ENCODE peak calls at places on chromosome 2, in nine cellular contexts. One of them, this sample, is unnamed.

GRCh38 chr2:65121-65520 is 18.8 kb upstream of the FAM110C start:
- DNase-seq in IMR-90: no peak
- DNase-seq in tibial nerve: no peak
- DNase-seq in heart left ventricle: no peak
- DNase-seq in stomach: no peak
- DNase-seq in uterus: no peak
- DNase-seq in K562: no peak
- DNase-seq in body of pancreas: no peak
- DNase-seq in right lobe of liver: no peak
- DNase-seq in this sample: no peak

GRCh38 chr2:108441712-108442111 is 7.3 kb upstream of the GCC2 start:
- DNase-seq in IMR-90: no peak
- DNase-seq in tibial nerve: no peak
- DNase-seq in heart left ventricle: no peak
- DNase-seq in stomach: no peak
- DNase-seq in uterus: no peak
- DNase-seq in K562: no peak
- DNase-seq in body of pancreas: no peak
- DNase-seq in right lobe of liver: no peak
- DNase-seq in this sample: no peak

GRCh38 chr2:34997779-34998178 is 1357.8 kb upstream of the CRIM1 start:
- DNase-seq in IMR-90: no peak
- DNase-seq in tibial nerve: no peak
- DNase-seq in heart left ventricle: no peak
- DNase-seq in stomach: no peak
- DNase-seq in uterus: no peak
- DNase-seq in K562: no peak
- DNase-seq in body of pancreas: no peak
- DNase-seq in right lobe of liver: no peak
- DNase-seq in this sample: no peak

GRCh38 chr2:73931531-73932500 is 5.1 kb downstream of the DGUOK start:
- DNase-seq in IMR-90: peak; percentile 69
- DNase-seq in tibial nerve: no peak
- DNase-seq in heart left ventricle: no peak
- DNase-seq in stomach: no peak
- DNase-seq in uterus: no peak
- DNase-seq in K562: no peak
- DNase-seq in body of pancreas: no peak
- DNase-seq in right lobe of liver: no peak
- DNase-seq in this sample: peak; percentile 29

GRCh38 chr2:163774862-163775261 is 39.1 kb upstream of the FIGN start:
- DNase-seq in IMR-90: peak; percentile 81
- DNase-seq in tibial nerve: no peak
- DNase-seq in heart left ventricle: no peak
- DNase-seq in stomach: no peak
- DNase-seq in uterus: no peak
- DNase-seq in K562: no peak
- DNase-seq in body of pancreas: no peak
- DNase-seq in right lobe of liver: no peak
- DNase-seq in this sample: no peak

GRCh38 chr2:217362710-217363109 is 502.8 kb upstream of the TNP1 start:
- DNase-seq in IMR-90: no peak
- DNase-seq in tibial nerve: no peak
- DNase-seq in heart left ventricle: no peak
- DNase-seq in stomach: no peak
- DNase-seq in uterus: no peak
- DNase-seq in K562: no peak
- DNase-seq in body of pancreas: no peak
- DNase-seq in right lobe of liver: no peak
- DNase-seq in this sample: peak; percentile 78

GRCh38 chr2:118667964-118668363 is 179.5 kb downstream of the EN1 start:
- DNase-seq in IMR-90: peak; percentile 79
- DNase-seq in tibial nerve: no peak
- DNase-seq in heart left ventricle: no peak
- DNase-seq in stomach: no peak
- DNase-seq in uterus: no peak
- DNase-seq in K562: no peak
- DNase-seq in body of pancreas: no peak
- DNase-seq in right lobe of liver: no peak
- DNase-seq in this sample: no peak

GRCh38 chr2:4219571-4219970 is 516.2 kb downstream of the DCDC2C start:
- DNase-seq in IMR-90: no peak
- DNase-seq in tibial nerve: no peak
- DNase-seq in heart left ventricle: no peak
- DNase-seq in stomach: no peak
- DNase-seq in uterus: no peak
- DNase-seq in K562: no peak
- DNase-seq in body of pancreas: no peak
- DNase-seq in right lobe of liver: no peak
- DNase-seq in this sample: no peak

GRCh38 chr2:31957748-31958717 is 52.8 kb downstream of the MEMO1 start:
- DNase-seq in IMR-90: no peak
- DNase-seq in tibial nerve: no peak
- DNase-seq in heart left ventricle: no peak
- DNase-seq in stomach: no peak
- DNase-seq in uterus: no peak
- DNase-seq in K562: no peak
- DNase-seq in body of pancreas: no peak
- DNase-seq in right lobe of liver: no peak
- DNase-seq in this sample: no peak

GRCh38 chr2:117686699-117687098 is 127.8 kb upstream of the DDX18 start:
- DNase-seq in IMR-90: no peak
- DNase-seq in tibial nerve: no peak
- DNase-seq in heart left ventricle: no peak
- DNase-seq in stomach: no peak
- DNase-seq in uterus: no peak
- DNase-seq in K562: no peak
- DNase-seq in body of pancreas: no peak
- DNase-seq in right lobe of liver: no peak
- DNase-seq in this sample: no peak

GRCh38 chr2:65053199-65053598 is 3.0 kb upstream of the CEP68 start:
- DNase-seq in IMR-90: no peak
- DNase-seq in tibial nerve: no peak
- DNase-seq in heart left ventricle: no peak
- DNase-seq in stomach: no peak
- DNase-seq in uterus: no peak
- DNase-seq in K562: no peak
- DNase-seq in body of pancreas: peak; percentile 37
- DNase-seq in right lobe of liver: no peak
- DNase-seq in this sample: no peak

GRCh38 chr2:240131296-240131695 is 4.8 kb downstream of the COPS9 start:
- DNase-seq in IMR-90: no peak
- DNase-seq in tibial nerve: no peak
- DNase-seq in heart left ventricle: no peak
- DNase-seq in stomach: no peak
- DNase-seq in uterus: no peak
- DNase-seq in K562: no peak
- DNase-seq in body of pancreas: no peak
- DNase-seq in right lobe of liver: no peak
- DNase-seq in this sample: no peak

GRCh38 chr2:191152841-191153240 is 2.0 kb upstream of the STAT4 start:
- DNase-seq in IMR-90: peak; percentile 75
- DNase-seq in tibial nerve: no peak
- DNase-seq in heart left ventricle: no peak
- DNase-seq in stomach: no peak
- DNase-seq in uterus: no peak
- DNase-seq in K562: no peak
- DNase-seq in body of pancreas: no peak
- DNase-seq in right lobe of liver: no peak
- DNase-seq in this sample: no peak

GRCh38 chr2:191151315-191151698 is 513 bp upstream of the STAT4 start:
- DNase-seq in IMR-90: no peak
- DNase-seq in tibial nerve: no peak
- DNase-seq in heart left ventricle: no peak
- DNase-seq in stomach: no peak
- DNase-seq in uterus: no peak
- DNase-seq in K562: no peak
- DNase-seq in body of pancreas: no peak
- DNase-seq in right lobe of liver: no peak
- DNase-seq in this sample: no peak

GRCh38 chr2:191150121-191150450 is 708 bp downstream of the STAT4 start:
- DNase-seq in IMR-90: no peak
- DNase-seq in tibial nerve: no peak
- DNase-seq in heart left ventricle: no peak
- DNase-seq in stomach: no peak
- DNase-seq in uterus: no peak
- DNase-seq in K562: no peak
- DNase-seq in body of pancreas: no peak
- DNase-seq in right lobe of liver: no peak
- DNase-seq in this sample: no peak

GRCh38 chr2:191148766-191149165 is 2.0 kb downstream of the STAT4 start:
- DNase-seq in IMR-90: no peak
- DNase-seq in tibial nerve: no peak
- DNase-seq in heart left ventricle: no peak
- DNase-seq in stomach: no peak
- DNase-seq in uterus: no peak
- DNase-seq in K562: no peak
- DNase-seq in body of pancreas: no peak
- DNase-seq in right lobe of liver: no peak
- DNase-seq in this sample: no peak

GRCh38 chr2:191150451-191151314 is at the start of gene STAT4:
- DNase-seq in IMR-90: peak; percentile 47
- DNase-seq in tibial nerve: peak; percentile 26
- DNase-seq in heart left ventricle: peak; percentile 42
- DNase-seq in stomach: peak; percentile 62
- DNase-seq in uterus: peak; percentile 29
- DNase-seq in K562: no peak
- DNase-seq in body of pancreas: peak; percentile 67
- DNase-seq in right lobe of liver: peak; percentile 48
- DNase-seq in this sample: peak; percentile 22
- TF ChIP-seq POLR2A in IMR-90: no peak
- TF ChIP-seq POLR2A in tibial nerve: no peak
- TF ChIP-seq POLR2A in heart left ventricle: no peak
- TF ChIP-seq POLR2A in stomach: no peak
- TF ChIP-seq POLR2A in uterus: no peak
- TF ChIP-seq POLR2A in K562: no peak
- TF ChIP-seq POLR2A in body of pancreas: peak; percentile 57
- TF ChIP-seq POLR2A in right lobe of liver: peak; percentile 65
- TF ChIP-seq POLR2A in this sample: no peak

GRCh38 chr2:85734015-85734414 is 19.8 kb upstream of the ATOH8 start:
- DNase-seq in IMR-90: no peak
- DNase-seq in tibial nerve: no peak
- DNase-seq in heart left ventricle: peak; percentile 67
- DNase-seq in stomach: no peak
- DNase-seq in uterus: no peak
- DNase-seq in K562: no peak
- DNase-seq in body of pancreas: no peak
- DNase-seq in right lobe of liver: no peak
- DNase-seq in this sample: no peak
- TF ChIP-seq POLR2A in IMR-90: no peak
- TF ChIP-seq POLR2A in tibial nerve: no peak
- TF ChIP-seq POLR2A in heart left ventricle: no peak
- TF ChIP-seq POLR2A in stomach: no peak
- TF ChIP-seq POLR2A in uterus: no peak
- TF ChIP-seq POLR2A in K562: no peak
- TF ChIP-seq POLR2A in body of pancreas: no peak
- TF ChIP-seq POLR2A in right lobe of liver: no peak
- TF ChIP-seq POLR2A in this sample: no peak

DNA sequence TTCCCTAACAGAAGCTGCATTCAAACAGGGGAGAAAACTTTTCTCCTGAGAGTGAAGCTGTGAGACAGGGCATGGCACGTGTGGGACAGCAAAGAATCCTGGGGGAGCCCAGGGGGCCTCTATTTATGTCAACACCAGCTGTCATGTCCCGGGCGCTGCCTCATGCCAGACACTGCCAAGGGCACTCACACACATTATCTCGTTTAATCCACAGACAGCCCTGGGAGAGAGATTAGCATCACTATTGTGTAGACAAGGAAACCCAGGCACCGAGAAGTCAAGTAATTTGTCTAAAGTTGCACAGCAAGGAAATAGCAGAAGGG is 8.2 kb upstream of the MAL start:
- DNase-seq in IMR-90: no peak
- DNase-seq in tibial nerve: no peak
- DNase-seq in heart left ventricle: no peak
- DNase-seq in stomach: no peak
- DNase-seq in uterus: no peak
- DNase-seq in K562: no peak
- DNase-seq in body of pancreas: no peak
- DNase-seq in right lobe of liver: no peak
- DNase-seq in this sample: no peak
- TF ChIP-seq POLR2A in IMR-90: no peak
- TF ChIP-seq POLR2A in tibial nerve: no peak
- TF ChIP-seq POLR2A in heart left ventricle: no peak
- TF ChIP-seq POLR2A in stomach: no peak
- TF ChIP-seq POLR2A in uterus: no peak
- TF ChIP-seq POLR2A in K562: no peak
- TF ChIP-seq POLR2A in body of pancreas: no peak
- TF ChIP-seq POLR2A in right lobe of liver: no peak
- TF ChIP-seq POLR2A in this sample: no peak

GRCh38 chr2:202203348-202203747 is 35.0 kb downstream of the SUMO1 start:
- DNase-seq in IMR-90: no peak
- DNase-seq in tibial nerve: no peak
- DNase-seq in heart left ventricle: no peak
- DNase-seq in stomach: no peak
- DNase-seq in uterus: no peak
- DNase-seq in K562: no peak
- DNase-seq in body of pancreas: no peak
- DNase-seq in right lobe of liver: no peak
- DNase-seq in this sample: no peak

GRCh38 chr2:202196727-202197126 is 41.7 kb downstream of the SUMO1 start:
- DNase-seq in IMR-90: no peak
- DNase-seq in tibial nerve: no peak
- DNase-seq in heart left ventricle: no peak
- DNase-seq in stomach: no peak
- DNase-seq in uterus: no peak
- DNase-seq in K562: no peak
- DNase-seq in body of pancreas: no peak
- DNase-seq in right lobe of liver: no peak
- DNase-seq in this sample: no peak

DNA sequence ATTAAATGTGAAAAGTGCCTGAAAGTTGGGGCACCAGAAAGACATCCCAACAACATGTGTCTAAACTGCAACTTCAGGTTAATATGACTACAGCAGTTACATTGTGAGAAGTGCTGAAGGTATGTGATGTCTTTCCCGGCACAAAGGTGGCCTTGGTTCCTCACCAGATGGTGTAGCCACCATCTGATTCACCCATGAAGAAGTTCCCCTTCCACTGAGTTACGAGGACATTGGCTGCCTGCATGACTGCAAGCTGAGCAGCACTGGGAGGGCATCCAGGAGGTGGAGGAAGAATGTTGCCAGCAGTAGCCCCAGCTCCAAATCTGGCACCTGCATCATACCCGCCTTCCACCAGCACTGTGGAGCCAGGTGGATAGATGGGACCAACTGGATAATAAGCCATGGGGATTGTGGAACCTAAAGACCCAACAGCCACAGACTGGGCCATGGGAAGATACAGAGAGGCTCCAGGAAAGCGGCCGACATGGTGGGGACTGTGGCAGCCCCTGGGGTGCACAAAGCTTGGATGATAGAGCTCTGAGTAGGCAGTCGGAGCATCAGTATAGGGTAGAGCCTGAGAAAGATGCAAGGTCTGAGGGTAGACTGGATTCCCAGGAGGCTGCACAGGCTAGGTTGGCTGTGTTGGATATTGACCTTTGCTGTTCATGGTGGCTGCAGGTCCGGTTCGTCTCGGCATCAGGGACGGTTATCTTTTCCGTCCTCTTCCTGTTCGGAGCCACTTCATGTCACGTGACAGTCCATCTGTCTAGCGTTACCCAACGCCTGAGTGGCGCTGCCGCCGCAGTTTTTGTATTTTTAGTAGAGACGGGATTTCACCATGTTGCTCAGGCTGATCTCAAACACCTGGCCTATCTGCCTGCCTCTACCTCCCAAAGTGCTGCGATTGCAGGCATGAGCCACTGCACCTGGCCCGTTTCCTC is 36.9 kb downstream of the SUMO1 start:
- DNase-seq in IMR-90: no peak
- DNase-seq in tibial nerve: no peak
- DNase-seq in heart left ventricle: peak; percentile 33
- DNase-seq in stomach: no peak
- DNase-seq in uterus: no peak
- DNase-seq in K562: no peak
- DNase-seq in body of pancreas: no peak
- DNase-seq in right lobe of liver: no peak
- DNase-seq in this sample: no peak
- TF ChIP-seq POLR2A in IMR-90: no peak
- TF ChIP-seq POLR2A in tibial nerve: no peak
- TF ChIP-seq POLR2A in heart left ventricle: no peak
- TF ChIP-seq POLR2A in stomach: no peak
- TF ChIP-seq POLR2A in uterus: no peak
- TF ChIP-seq POLR2A in K562: no peak
- TF ChIP-seq POLR2A in body of pancreas: no peak
- TF ChIP-seq POLR2A in right lobe of liver: no peak
- TF ChIP-seq POLR2A in this sample: no peak